ENCODE peak calls at places on chromosomes 12 and 14, in five cellular contexts. One of them, this sample, is unnamed.

GRCh38 chr14:98137626-98138025 is 1134.4 kb downstream of the BCL11B start:
- DNase-seq in K562: no peak
- DNase-seq in H1: no peak
- DNase-seq in NT2/D1: no peak
- DNase-seq in GM12878: no peak
- DNase-seq in this sample: no peak

GRCh38 chr12:112170376-112170775 is 45.0 kb downstream of the TRAFD1 start:
- DNase-seq in K562: peak; percentile 72
- DNase-seq in H1: no peak
- DNase-seq in NT2/D1: no peak
- DNase-seq in GM12878: no peak
- DNase-seq in this sample: no peak

GRCh38 chr12:34296143-34297041 is 274.1 kb downstream of the ALG10 start:
- DNase-seq in K562: no peak
- DNase-seq in H1: no peak
- DNase-seq in NT2/D1: no peak
- DNase-seq in GM12878: no peak
- DNase-seq in this sample: no peak

GRCh38 chr12:31772685-31773222 is 43.9 kb upstream of the AMN1 start:
- DNase-seq in K562: no peak
- DNase-seq in H1: no peak
- DNase-seq in NT2/D1: no peak
- DNase-seq in GM12878: no peak
- DNase-seq in this sample: no peak

GRCh38 chr14:95226801-95227200 is 69.5 kb upstream of the DICER1 start:
- DNase-seq in K562: no peak
- DNase-seq in H1: no peak
- DNase-seq in NT2/D1: no peak
- DNase-seq in GM12878: no peak
- DNase-seq in this sample: no peak

GRCh38 chr14:103533137-103533998 is 4.4 kb downstream of the TRMT61A start:
- DNase-seq in K562: no peak
- DNase-seq in H1: no peak
- DNase-seq in NT2/D1: no peak
- DNase-seq in GM12878: no peak
- DNase-seq in this sample: no peak

GRCh38 chr12:112900298-112901145 is 6.2 kb upstream of the OAS1 start:
- DNase-seq in K562: peak; percentile 38
- DNase-seq in H1: peak; percentile 17
- DNase-seq in NT2/D1: peak; percentile 51
- DNase-seq in GM12878: no peak
- DNase-seq in this sample: peak; percentile 80

GRCh38 chr12:116415408-116416108 is 138.1 kb upstream of the MED13L start:
- DNase-seq in K562: no peak
- DNase-seq in H1: no peak
- DNase-seq in NT2/D1: no peak
- DNase-seq in GM12878: no peak
- DNase-seq in this sample: no peak

GRCh38 chr12:108950991-108951739 is 69.7 kb downstream of the SVOP start:
- DNase-seq in K562: peak; percentile 79
- DNase-seq in H1: peak; percentile 17
- DNase-seq in NT2/D1: peak; percentile 68
- DNase-seq in GM12878: peak; percentile 38
- DNase-seq in this sample: peak; percentile 70
- H3K9ac ChIP-seq in K562: no peak overlapping the region
- H3K9ac ChIP-seq in H1: no peak overlapping the region
- H3K9ac ChIP-seq in NT2/D1: no peak overlapping the region
- H3K9ac ChIP-seq in GM12878: no peak overlapping the region
- H3K9ac ChIP-seq in this sample: peak overlapping the region; percentile 10

DNA sequence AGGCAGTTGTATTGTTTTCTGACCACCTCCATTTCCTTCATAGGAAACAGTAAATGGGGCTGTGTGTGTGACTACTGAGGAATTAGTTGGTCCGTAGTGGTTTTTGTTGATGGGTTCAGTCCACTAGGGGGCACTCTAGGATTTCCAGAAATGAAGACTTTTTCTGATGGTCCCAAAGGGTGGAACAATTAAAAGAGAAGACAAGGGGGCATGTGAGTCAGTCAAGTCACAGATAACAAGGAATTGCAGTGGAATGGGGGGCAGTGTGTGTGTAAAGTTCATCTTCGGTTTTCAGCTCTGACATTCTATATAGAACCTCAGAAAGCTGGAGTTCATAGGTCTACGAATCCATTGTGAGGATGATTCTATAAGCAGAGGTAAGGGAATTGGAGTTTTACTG is 186.6 kb upstream of the OR4E1 start:
- DNase-seq in K562: peak; percentile 37
- DNase-seq in H1: no peak
- DNase-seq in NT2/D1: peak; percentile 28
- DNase-seq in GM12878: no peak
- DNase-seq in this sample: peak; percentile 22
- TF ChIP-seq ZNF274 in K562: no peak
- TF ChIP-seq ZNF274 in H1: no peak
- TF ChIP-seq ZNF274 in NT2/D1: no peak
- TF ChIP-seq ZNF274 in GM12878: no peak
- TF ChIP-seq ZNF274 in this sample: no peak

DNA sequence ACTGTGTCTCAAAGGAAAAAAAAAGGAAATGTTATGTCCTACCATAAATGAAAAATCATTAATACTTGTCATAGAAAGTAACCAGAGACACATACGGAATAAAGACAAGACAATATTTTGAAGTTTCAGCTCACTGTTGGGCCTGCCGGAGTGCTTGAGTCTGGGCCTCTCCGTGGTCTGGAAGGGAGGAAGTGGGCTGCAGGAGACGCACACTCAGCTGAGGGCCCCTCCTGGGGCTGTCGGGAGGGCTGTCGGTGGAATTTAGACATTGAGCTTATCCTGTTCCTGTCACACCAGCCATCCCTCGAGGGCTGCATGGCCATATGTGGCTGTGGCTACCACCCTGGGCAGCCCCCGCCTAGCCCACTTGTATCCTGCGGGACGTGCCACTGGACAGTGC is 80.6 kb downstream of the DDX51 start:
- DNase-seq in K562: no peak
- DNase-seq in H1: no peak
- DNase-seq in NT2/D1: no peak
- DNase-seq in GM12878: no peak
- DNase-seq in this sample: no peak
- H3K9ac ChIP-seq in K562: no peak overlapping the region
- H3K9ac ChIP-seq in H1: no peak overlapping the region
- H3K9ac ChIP-seq in NT2/D1: no peak overlapping the region
- H3K9ac ChIP-seq in GM12878: no peak overlapping the region
- H3K9ac ChIP-seq in this sample: no peak overlapping the region

GRCh38 chr12:26195641-26196423 is 459 bp downstream of the SSPN start:
- DNase-seq in K562: no peak
- DNase-seq in H1: no peak
- DNase-seq in NT2/D1: peak; percentile 70
- DNase-seq in GM12878: no peak
- DNase-seq in this sample: no peak

GRCh38 chr12:26197832-26198231 is 2.5 kb downstream of the SSPN start:
- DNase-seq in K562: no peak
- DNase-seq in H1: no peak
- DNase-seq in NT2/D1: no peak
- DNase-seq in GM12878: no peak
- DNase-seq in this sample: no peak

GRCh38 chr12:26193539-26193938 is 1.8 kb upstream of the SSPN start:
- DNase-seq in K562: no peak
- DNase-seq in H1: no peak
- DNase-seq in NT2/D1: no peak
- DNase-seq in GM12878: no peak
- DNase-seq in this sample: no peak

GRCh38 chr12:26196424-26196722 is 1.0 kb downstream of the SSPN start:
- DNase-seq in K562: no peak
- DNase-seq in H1: no peak
- DNase-seq in NT2/D1: no peak
- DNase-seq in GM12878: no peak
- DNase-seq in this sample: no peak

DNA sequence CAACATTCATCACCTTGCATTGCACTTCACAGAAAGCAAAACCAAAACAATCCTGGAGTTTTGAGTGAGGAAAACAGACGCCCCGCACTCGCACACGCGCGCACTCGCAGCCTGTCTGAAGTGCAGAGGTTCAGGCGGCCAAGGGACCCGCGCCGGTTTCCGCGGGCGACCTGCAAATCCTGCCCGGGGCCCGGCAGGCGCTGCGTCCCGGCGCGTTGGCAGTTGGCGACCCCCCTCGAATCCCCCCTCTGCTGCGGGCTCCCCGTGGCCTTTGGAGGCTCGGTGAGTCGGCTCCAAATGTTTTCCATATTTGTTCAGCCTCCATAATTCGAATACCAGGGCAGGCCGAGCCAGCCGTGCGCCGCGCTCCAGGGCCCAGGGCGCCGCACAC is at the start of gene SSPN:
- DNase-seq in K562: no peak
- DNase-seq in H1: no peak
- DNase-seq in NT2/D1: peak; percentile 60
- DNase-seq in GM12878: no peak
- DNase-seq in this sample: no peak
- TF ChIP-seq ZNF274 in K562: no peak
- TF ChIP-seq ZNF274 in H1: no peak
- TF ChIP-seq ZNF274 in NT2/D1: no peak
- TF ChIP-seq ZNF274 in GM12878: no peak
- TF ChIP-seq ZNF274 in this sample: no peak

GRCh38 chr12:123940627-123940966 is 32.0 kb downstream of the CCDC92 start:
- DNase-seq in K562: no peak
- DNase-seq in H1: no peak
- DNase-seq in NT2/D1: no peak
- DNase-seq in GM12878: no peak
- DNase-seq in this sample: no peak

GRCh38 chr12:123936956-123937706 is 35.5 kb downstream of the CCDC92 start:
- DNase-seq in K562: no peak
- DNase-seq in H1: no peak
- DNase-seq in NT2/D1: no peak
- DNase-seq in GM12878: no peak
- DNase-seq in this sample: no peak

GRCh38 chr12:123937707-123938600 is 34.7 kb downstream of the CCDC92 start:
- DNase-seq in K562: no peak
- DNase-seq in H1: no peak
- DNase-seq in NT2/D1: no peak
- DNase-seq in GM12878: no peak
- DNase-seq in this sample: no peak

GRCh38 chr12:123939716-123940626 is 32.7 kb downstream of the CCDC92 start:
- DNase-seq in K562: no peak
- DNase-seq in H1: no peak
- DNase-seq in NT2/D1: no peak
- DNase-seq in GM12878: no peak
- DNase-seq in this sample: no peak

GRCh38 chr12:123938679-123939480 is 33.8 kb downstream of the CCDC92 start:
- DNase-seq in K562: peak; percentile 32
- DNase-seq in H1: no peak
- DNase-seq in NT2/D1: peak; percentile 18
- DNase-seq in GM12878: no peak
- DNase-seq in this sample: no peak
- H3K9ac ChIP-seq in K562: no peak overlapping the region
- H3K9ac ChIP-seq in H1: no peak overlapping the region
- H3K9ac ChIP-seq in NT2/D1: peak overlapping the region; percentile 32
- H3K9ac ChIP-seq in GM12878: no peak overlapping the region
- H3K9ac ChIP-seq in this sample: no peak overlapping the region

DNA sequence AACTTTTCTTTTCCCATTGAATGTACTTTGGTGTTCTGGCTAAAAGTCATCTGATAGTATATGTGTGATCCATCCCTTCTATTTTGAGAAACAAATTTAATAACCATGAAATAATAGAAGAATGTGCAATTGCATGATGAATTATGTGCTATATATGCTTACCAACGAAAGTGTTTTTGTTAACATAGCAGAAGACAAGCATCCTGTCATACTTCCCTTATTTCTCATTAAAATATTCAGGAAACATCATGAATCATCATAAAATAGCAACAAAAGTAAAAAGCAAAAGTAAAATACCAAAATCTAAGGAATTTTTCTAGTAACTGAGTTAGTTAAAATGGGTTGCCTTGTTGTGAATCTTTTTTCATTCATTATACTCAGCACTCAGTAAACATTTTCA is 409.0 kb upstream of the PDE3A start:
- DNase-seq in K562: no peak
- DNase-seq in H1: no peak
- DNase-seq in NT2/D1: no peak
- DNase-seq in GM12878: no peak
- DNase-seq in this sample: no peak
- TF ChIP-seq ZNF274 in K562: no peak
- TF ChIP-seq ZNF274 in H1: no peak
- TF ChIP-seq ZNF274 in NT2/D1: no peak
- TF ChIP-seq ZNF274 in GM12878: no peak
- TF ChIP-seq ZNF274 in this sample: no peak

GRCh38 chr14:35349966-35350365 is 54.6 kb downstream of the NFKBIA start:
- DNase-seq in K562: no peak
- DNase-seq in H1: no peak
- DNase-seq in NT2/D1: no peak
- DNase-seq in GM12878: no peak
- DNase-seq in this sample: no peak
- H3K9ac ChIP-seq in K562: no peak overlapping the region
- H3K9ac ChIP-seq in H1: no peak overlapping the region
- H3K9ac ChIP-seq in NT2/D1: no peak overlapping the region
- H3K9ac ChIP-seq in GM12878: no peak overlapping the region
- H3K9ac ChIP-seq in this sample: no peak overlapping the region

DNA sequence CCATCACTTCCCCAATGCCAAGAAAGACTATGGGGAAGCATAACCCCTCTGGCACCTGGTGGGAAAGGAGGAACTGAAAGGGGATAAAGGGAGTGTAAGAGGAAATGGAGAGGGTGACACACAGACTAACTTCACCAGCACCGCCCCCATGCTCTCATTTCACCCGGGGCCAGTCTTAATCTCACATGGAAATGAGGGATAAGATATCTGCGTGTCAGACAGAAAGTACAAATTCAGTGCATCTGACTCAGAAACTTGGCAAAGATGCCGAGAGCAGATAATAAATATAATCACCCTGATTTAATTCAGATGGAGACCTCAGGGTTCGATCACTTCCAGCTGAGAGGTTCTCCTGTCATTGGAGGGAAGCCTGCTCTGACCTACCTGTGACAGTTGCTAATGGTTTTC is 191.6 kb downstream of the DUSP6 start:
- DNase-seq in K562: peak; percentile 8
- DNase-seq in H1: no peak
- DNase-seq in NT2/D1: no peak
- DNase-seq in GM12878: no peak
- DNase-seq in this sample: no peak
- TF ChIP-seq ZNF274 in K562: no peak
- TF ChIP-seq ZNF274 in H1: no peak
- TF ChIP-seq ZNF274 in NT2/D1: no peak
- TF ChIP-seq ZNF274 in GM12878: no peak
- TF ChIP-seq ZNF274 in this sample: no peak

GRCh38 chr14:85528882-85529585 is 910 bp upstream of the FLRT2 start:
- DNase-seq in K562: no peak
- DNase-seq in H1: no peak
- DNase-seq in NT2/D1: no peak
- DNase-seq in GM12878: no peak
- DNase-seq in this sample: no peak
- H3K9ac ChIP-seq in K562: no peak overlapping the region
- H3K9ac ChIP-seq in H1: no peak overlapping the region
- H3K9ac ChIP-seq in NT2/D1: peak overlapping the region; percentile 56
- H3K9ac ChIP-seq in GM12878: no peak overlapping the region
- H3K9ac ChIP-seq in this sample: no peak overlapping the region